ENCODE peak calls at places on chromosome 11, in four cellular contexts. J is A549, U is IMR-90, E is GM12878. W is an unnamed sample.

GRCh38 chr11:128422576-128423370 is 164.6 kb downstream of the ETS1 start:
- DNase-seq in J (no peak), U (no peak), E (no peak), W (no peak)

GRCh38 chr11:35590412-35590811 is 27.8 kb upstream of the FJX1 start:
- DNase-seq in J (no peak), U (peak), E (no peak), W (no peak)

GRCh38 chr11:57424802-57425564 is 1.9 kb downstream of the SLC43A3 start:
- DNase-seq in J (no peak), U (peak), E (peak), W (peak)

GRCh38 chr11:28043930-28044709 is 63.8 kb downstream of the KIF18A start:
- DNase-seq in J (peak), U (peak), E (no peak), W (no peak)

GRCh38 chr11:69158301-69159152 is 2.8 kb downstream of the SMIM38 start:
- DNase-seq in J (no peak), U (no peak), E (no peak), W (no peak)

GRCh38 chr11:86136542-86136941 is 67.7 kb upstream of the PICALM start:
- DNase-seq in J (no peak), U (no peak), E (no peak), W (no peak)

GRCh38 chr11:67691149-67691548 is 16.7 kb upstream of the ALDH3B2 start:
- DNase-seq in J (no peak), U (no peak), E (no peak), W (no peak)

GRCh38 chr11:111395749-111396148 is 16.7 kb upstream of the POU2AF1 start:
- DNase-seq in J (no peak), U (no peak), E (no peak), W (no peak)

GRCh38 chr11:76256448-76256847 is 50.1 kb upstream of the WNT11 start:
- DNase-seq in J (no peak), U (no peak), E (no peak), W (no peak)

GRCh38 chr11:60955566-60955965 is 3.6 kb upstream of the SLC15A3 start:
- DNase-seq in J (no peak), U (no peak), E (no peak), W (no peak)

GRCh38 chr11:110763249-110764011 is 51.2 kb upstream of the ARHGAP20 start:
- DNase-seq in J (no peak), U (peak), E (no peak), W (no peak)

GRCh38 chr11:76203131-76203925 is 3.0 kb downstream of the WNT11 start:
- DNase-seq in J (no peak), U (no peak), E (no peak), W (no peak)

GRCh38 chr11:66410191-66410590 is 10.6 kb upstream of the NPAS4 start:
- DNase-seq in J (no peak), U (no peak), E (no peak), W (no peak)

GRCh38 chr11:6646631-6647281 is 8.9 kb downstream of the DCHS1 start:
- DNase-seq in J (no peak), U (peak), E (peak), W (no peak)

GRCh38 chr11:119120639-119121007 is 757 bp upstream of the HINFP start:
- DNase-seq in J (no peak), U (peak), E (no peak), W (no peak)

GRCh38 chr11:63906585-63906984 is 10.4 kb downstream of the RCOR2 start:
- DNase-seq in J (no peak), U (peak), E (no peak), W (peak)

GRCh38 chr11:26734706-26735105 is 12.8 kb upstream of the SLC5A12 start:
- DNase-seq in J (no peak), U (no peak), E (no peak), W (no peak)

GRCh38 chr11:60634151-60634550 is 65.3 kb upstream of the MS4A8 start:
- DNase-seq in J (no peak), U (no peak), E (peak), W (peak)

GRCh38 chr11:8262552-8263108 is 1.0 kb downstream of the LMO1 start:
- DNase-seq in J (peak), U (peak), E (no peak), W (no peak)

GRCh38 chr11:9600651-9601040 is 27.2 kb downstream of the WEE1 start:
- DNase-seq in J (no peak), U (peak), E (peak), W (no peak)

GRCh38 chr11:7341551-7341950 is 89.8 kb downstream of the SYT9 start:
- DNase-seq in J (no peak), U (no peak), E (no peak), W (no peak)

GRCh38 chr11:15852179-15852578 is 504.2 kb downstream of the SOX6 start:
- DNase-seq in J (no peak), U (peak), E (no peak), W (peak)

GRCh38 chr11:57792060-57792541 is 30.5 kb downstream of the CTNND1 start:
- DNase-seq in J (no peak), U (peak), E (peak), W (no peak)

GRCh38 chr11:116725434-116726221 is 47.2 kb downstream of the BUD13 start:
- DNase-seq in J (no peak), U (peak), E (no peak), W (no peak)

GRCh38 chr11:130403301-130403804 is 25.1 kb downstream of the ADAMTS8 start:
- DNase-seq in J (no peak), U (peak), E (no peak), W (no peak)

GRCh38 chr11:70153133-70153727 is 49.9 kb upstream of the FADD start:
- DNase-seq in J (no peak), U (no peak), E (no peak), W (no peak)

GRCh38 chr11:82776377-82776776 is 42.7 kb upstream of the FAM181B start:
- DNase-seq in J (no peak), U (no peak), E (no peak), W (no peak)

GRCh38 chr11:64859542-64860414 is 15.3 kb upstream of the CDC42BPG start:
- DNase-seq in J (no peak), U (no peak), E (peak), W (no peak)

GRCh38 chr11:115739121-115739520 is 234.9 kb upstream of the CADM1 start:
- DNase-seq in J (no peak), U (no peak), E (no peak), W (no peak)

GRCh38 chr11:6745018-6745417 is 26.8 kb downstream of the OR2AG2 start:
- DNase-seq in J (no peak), U (no peak), E (no peak), W (no peak)

GRCh38 chr11:9280655-9281301 is 15.6 kb upstream of the DENND5A start:
- DNase-seq in J (no peak), U (peak), E (peak), W (no peak)

GRCh38 chr11:100739636-100740035 is 52.5 kb downstream of the ARHGAP42 start:
- DNase-seq in J (no peak), U (peak), E (no peak), W (no peak)

GRCh38 chr11:130301002-130301401 is 13.7 kb downstream of the ZBTB44 start:
- DNase-seq in J (no peak), U (no peak), E (no peak), W (no peak)

GRCh38 chr11:85886089-85887056 is 31.2 kb downstream of the CCDC83 start:
- DNase-seq in J (no peak), U (peak), E (no peak), W (no peak)

GRCh38 chr11:73186294-73186850 is 31.7 kb upstream of the P2RY2 start:
- DNase-seq in J (no peak), U (no peak), E (no peak), W (no peak)

GRCh38 chr11:134583397-134583990 is 171.5 kb upstream of the B3GAT1 start:
- DNase-seq in J (no peak), U (no peak), E (no peak), W (no peak)

GRCh38 chr11:121249039-121249663 is 43.4 kb upstream of the SC5D start:
- DNase-seq in J (peak), U (peak), E (no peak), W (peak)

GRCh38 chr11:84165139-84165538 is 879.0 kb upstream of the CCDC90B start:
- DNase-seq in J (no peak), U (no peak), E (no peak), W (no peak)
- TF ChIP-seq ELK1 in J (no peak), U (no peak), E (no peak), W (no peak)

DNA sequence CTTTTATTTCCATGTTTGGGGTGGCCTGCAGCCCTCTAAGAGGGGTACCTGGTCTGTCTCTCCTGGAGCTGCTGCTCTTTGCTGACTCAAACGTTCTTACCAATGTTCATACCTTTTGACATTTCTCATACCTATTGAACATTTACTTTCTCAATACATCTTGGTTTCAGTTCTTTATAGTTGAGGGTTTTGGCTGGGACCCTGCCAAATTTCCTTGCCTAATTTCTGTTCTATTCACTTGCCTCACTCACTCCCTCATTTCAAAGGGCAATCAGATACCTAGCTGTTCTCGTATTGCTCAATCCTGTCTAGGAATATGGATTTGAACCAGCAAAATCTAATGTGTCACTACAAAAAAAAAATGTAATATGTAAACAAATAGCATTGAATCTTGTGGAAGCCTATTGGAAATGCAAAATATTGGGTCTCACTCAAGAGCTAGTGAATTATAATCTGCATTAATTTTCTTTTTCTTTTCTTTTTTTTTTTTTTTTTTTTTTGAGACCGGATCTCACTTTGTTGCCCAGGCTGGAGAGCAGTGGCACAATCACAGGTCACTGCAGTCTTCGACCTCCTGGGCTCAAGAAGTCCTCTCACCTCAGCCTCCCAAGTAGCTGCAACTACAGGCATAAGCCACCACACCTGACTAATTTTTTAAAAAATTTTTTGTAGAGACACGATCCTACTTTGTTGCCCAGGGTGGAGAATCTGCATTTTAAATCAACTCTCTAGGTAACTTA is 7.5 kb downstream of the OR6M1 start:
- DNase-seq in J (no peak), U (no peak), E (no peak), W (no peak)
- TF ChIP-seq ELK1 in J (no peak), U (no peak), E (no peak), W (no peak)

GRCh38 chr11:77669848-77670511 is 32.4 kb upstream of the CLNS1A start:
- DNase-seq in J (peak), U (peak), E (no peak), W (no peak)
- TF ChIP-seq ELK1 in J (no peak), U (no peak), E (no peak), W (no peak)

DNA sequence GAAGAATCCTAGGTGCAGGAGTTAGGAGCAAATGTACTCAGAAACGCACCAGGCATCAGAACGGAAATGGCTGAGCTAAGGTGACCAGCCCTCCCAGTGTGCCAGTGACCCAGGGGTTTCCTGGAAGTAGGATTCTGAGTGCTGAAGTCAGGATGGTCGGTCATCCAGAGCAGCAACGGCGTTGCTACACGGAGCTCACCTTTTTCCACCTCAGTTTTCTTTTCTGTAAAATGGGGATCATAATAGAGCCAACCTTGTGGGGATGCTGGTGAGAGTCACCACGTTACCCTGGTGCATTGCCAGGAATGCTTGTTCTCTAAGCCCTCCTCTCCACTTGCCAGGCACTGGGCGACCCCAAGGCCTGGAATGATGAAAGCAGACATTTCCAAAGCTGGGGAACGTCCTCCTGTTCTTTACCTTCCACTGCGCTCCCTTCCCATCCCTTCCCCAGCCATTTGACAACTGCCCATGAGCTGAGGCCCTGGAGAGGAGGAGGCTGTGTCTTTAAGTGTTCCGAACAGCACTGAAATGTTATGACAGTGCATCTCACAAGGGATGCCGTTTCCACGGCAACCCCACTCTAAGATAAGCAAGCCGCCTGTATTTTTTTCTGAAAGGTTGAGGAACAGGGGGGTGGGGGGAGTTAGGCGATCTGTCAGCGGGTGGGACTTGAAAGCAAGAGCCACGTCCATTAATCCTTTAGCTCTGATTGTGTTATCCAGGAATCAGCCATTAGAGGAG is 66.8 kb downstream of the TSPAN18 start:
- DNase-seq in J (no peak), U (peak), E (no peak), W (peak)
- TF ChIP-seq ELK1 in J (no peak), U (no peak), E (no peak), W (no peak)

GRCh38 chr11:97454988-97455387 is 1065.2 kb downstream of the JRKL start:
- DNase-seq in J (no peak), U (no peak), E (no peak), W (no peak)
- TF ChIP-seq ELK1 in J (no peak), U (no peak), E (no peak), W (no peak)

DNA sequence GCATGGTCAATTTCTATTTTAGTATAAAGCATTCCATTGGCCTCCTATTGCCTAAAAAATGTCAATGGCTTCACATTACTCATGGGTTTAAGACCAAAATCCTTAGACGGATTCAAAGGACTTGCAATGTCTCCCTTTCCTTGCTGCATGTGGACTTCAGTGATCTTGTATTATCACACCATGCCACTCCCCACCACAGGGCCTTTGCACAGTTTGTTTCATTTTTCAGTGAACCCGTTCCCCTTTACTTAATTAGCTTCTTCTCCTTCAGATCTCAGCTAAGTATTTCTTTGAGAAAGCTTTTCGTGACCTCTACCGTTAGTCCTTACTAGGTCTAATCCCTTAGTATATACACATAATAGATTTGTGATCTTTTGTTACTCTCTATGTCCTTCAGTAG is 269.7 kb downstream of the FAM76B start:
- DNase-seq in J (no peak), U (no peak), E (no peak), W (no peak)
- TF ChIP-seq ELK1 in J (no peak), U (no peak), E (no peak), W (no peak)

W was measured in K562.